ENCODE peak calls at places on chromosome 5, in four cellular contexts. B is fibroblast of mammary gland; O is adrenal gland; Y is CD4-positive, alpha-beta T cell. E is an unnamed sample.
A peak's percentile ranks its signal among the peaks of the same experiment; 100 is the strongest.

GRCh38 chr5:95382843-95383242 is 8.3 kb upstream of the FAM81B start:
- DNase-seq in B (no peak), O (no peak), Y (no peak), E (peak; percentile 15)

GRCh38 chr5:90134892-90135291 is 274.7 kb downstream of the CETN3 start:
- DNase-seq in B (peak; percentile 66), O (peak; percentile 92), Y (no peak), E (peak; percentile 7)

GRCh38 chr5:96144289-96144688 is 182.6 kb upstream of the ELL2 start:
- DNase-seq in B (no peak), O (no peak), Y (no peak), E (no peak)

GRCh38 chr5:175842947-175843793 is 28.2 kb upstream of the CPLX2 start:
- DNase-seq in B (peak; percentile 64), O (peak; percentile 83), Y (no peak), E (peak; percentile 79)

GRCh38 chr5:159441441-159441840 is 111.2 kb upstream of the IL12B start:
- DNase-seq in B (peak; percentile 10), O (peak; percentile 65), Y (no peak), E (no peak)

GRCh38 chr5:71778678-71779276 is 59.7 kb downstream of the CARTPT start:
- DNase-seq in B (peak; percentile 38), O (no peak), Y (no peak), E (peak; percentile 49)

GRCh38 chr5:111742595-111742994 is 14.4 kb downstream of the NREP start:
- DNase-seq in B (peak; percentile 96), O (peak; percentile 57), Y (no peak), E (peak; percentile 86)

GRCh38 chr5:96919754-96920197 is 16.1 kb upstream of the LNPEP start:
- DNase-seq in B (no peak), O (no peak), Y (no peak), E (no peak)

GRCh38 chr5:78801413-78801812 is 152.8 kb upstream of the LHFPL2 start:
- DNase-seq in B (no peak), O (no peak), Y (no peak), E (peak; percentile 63)

GRCh38 chr5:126370796-126371718 is 52.2 kb upstream of the GRAMD2B start:
- DNase-seq in B (peak; percentile 61), O (no peak), Y (no peak), E (no peak)